ENCODE peak calls at places on chromosomes 16 and 17, in five cellular contexts. U, R, C, M and K are unnamed samples.

GRCh38 chr16:77789085-77789611 is 784 bp downstream of the VAT1L start:
- DNase-seq in U (no peak), R (no peak), C (no peak), M (no peak), K (no peak)

GRCh38 chr17:81563861-81564586 is 11.9 kb upstream of the FAAP100 start:
- DNase-seq in R (no peak), M (peak), C (no peak), U (no peak), K (no peak)

GRCh38 chr17:44664867-44665266 is 8.6 kb downstream of the MEIOC start:
- DNase-seq in U (no peak), R (no peak), C (no peak), M (no peak), K (no peak)

GRCh38 chr16:56965939-56966515 is 4.3 kb downstream of the CETP start:
- DNase-seq in M (no peak), R (no peak), C (no peak), U (no peak), K (no peak)

GRCh38 chr16:81880816-81881215 is 101.7 kb downstream of the PLCG2 start:
- DNase-seq in U (no peak), C (no peak), M (no peak), R (no peak), K (no peak)

GRCh38 chr16:83609178-83609577 is 198.6 kb upstream of the HSBP1 start:
- DNase-seq in M (no peak), U (no peak), C (no peak), R (no peak), K (no peak)

GRCh38 chr17:9205520-9206159 is 184.3 kb downstream of the NTN1 start:
- DNase-seq in R (no peak), M (peak), U (no peak), C (no peak), K (no peak)

GRCh38 chr17:28097901-28098300 is 55.4 kb downstream of the NLK start:
- DNase-seq in M (no peak), U (no peak), R (no peak), C (no peak), K (no peak)

GRCh38 chr16:67237396-67238277 is 9.6 kb downstream of the FHOD1 start:
- DNase-seq in U (no peak), R (no peak), M (peak), C (no peak), K (no peak)

GRCh38 chr17:38942641-38943040 is 17.2 kb downstream of the LASP1NB start:
- DNase-seq in U (no peak), M (no peak), C (no peak), R (no peak), K (no peak)

GRCh38 chr16:50165473-50165872 is 12.4 kb downstream of the TENT4B start:
- DNase-seq in R (no peak), M (no peak), C (no peak), U (no peak), K (no peak)

GRCh38 chr17:10843806-10844205 is 5.9 kb upstream of the PIRT start:
- DNase-seq in R (no peak), U (no peak), C (peak), M (no peak), K (no peak)

GRCh38 chr16:11398136-11398535 is 52.9 kb downstream of the RMI2 start:
- DNase-seq in R (no peak), C (no peak), M (peak), U (no peak), K (no peak)

GRCh38 chr16:456891-457483 is 31.5 kb downstream of the RAB11FIP3 start:
- DNase-seq in C (peak), R (no peak), U (no peak), M (no peak), K (no peak)

GRCh38 chr16:87418216-87418615 is 26.1 kb downstream of the MAP1LC3B start:
- DNase-seq in C (no peak), M (no peak), R (no peak), U (no peak), K (no peak)

GRCh38 chr17:16036261-16036660 is 36.6 kb downstream of the TTC19 start:
- DNase-seq in U (no peak), C (no peak), R (no peak), M (no peak), K (no peak)

GRCh38 chr17:66720027-66720426 is 114.9 kb upstream of the CACNG5 start:
- DNase-seq in U (no peak), M (no peak), R (no peak), C (no peak), K (no peak)

GRCh38 chr16:10822702-10823101 is 4.1 kb upstream of the TVP23A start:
- DNase-seq in M (no peak), U (no peak), C (no peak), R (no peak), K (no peak)

GRCh38 chr16:59886021-59886420 is 1151.9 kb upstream of the GOT2 start:
- DNase-seq in R (peak), U (no peak), C (peak), M (no peak), K (no peak)

GRCh38 chr16:67833035-67833417 is 9.1 kb upstream of the THAP11 start:
- DNase-seq in U (no peak), R (no peak), M (no peak), C (no peak), K (no peak)

GRCh38 chr16:72961115-72961832 is 86.7 kb downstream of the ZFHX3 start:
- DNase-seq in C (no peak), R (peak), U (no peak), M (no peak), K (no peak)

GRCh38 chr17:74961657-74962360 is 10.8 kb downstream of the HID1 start:
- DNase-seq in U (no peak), R (peak), C (peak), M (peak), K (peak)

GRCh38 chr16:50282010-50282538 is 15.7 kb downstream of the ADCY7 start:
- DNase-seq in C (peak), R (peak), U (peak), M (peak), K (no peak)

GRCh38 chr16:48547530-48547929 is 62.5 kb downstream of the N4BP1 start:
- DNase-seq in C (no peak), U (no peak), R (no peak), M (no peak), K (no peak)

GRCh38 chr17:7903154-7904103 is 12.7 kb downstream of the RNF227 start:
- DNase-seq in U (no peak), M (no peak), R (no peak), C (no peak), K (no peak)

DNA sequence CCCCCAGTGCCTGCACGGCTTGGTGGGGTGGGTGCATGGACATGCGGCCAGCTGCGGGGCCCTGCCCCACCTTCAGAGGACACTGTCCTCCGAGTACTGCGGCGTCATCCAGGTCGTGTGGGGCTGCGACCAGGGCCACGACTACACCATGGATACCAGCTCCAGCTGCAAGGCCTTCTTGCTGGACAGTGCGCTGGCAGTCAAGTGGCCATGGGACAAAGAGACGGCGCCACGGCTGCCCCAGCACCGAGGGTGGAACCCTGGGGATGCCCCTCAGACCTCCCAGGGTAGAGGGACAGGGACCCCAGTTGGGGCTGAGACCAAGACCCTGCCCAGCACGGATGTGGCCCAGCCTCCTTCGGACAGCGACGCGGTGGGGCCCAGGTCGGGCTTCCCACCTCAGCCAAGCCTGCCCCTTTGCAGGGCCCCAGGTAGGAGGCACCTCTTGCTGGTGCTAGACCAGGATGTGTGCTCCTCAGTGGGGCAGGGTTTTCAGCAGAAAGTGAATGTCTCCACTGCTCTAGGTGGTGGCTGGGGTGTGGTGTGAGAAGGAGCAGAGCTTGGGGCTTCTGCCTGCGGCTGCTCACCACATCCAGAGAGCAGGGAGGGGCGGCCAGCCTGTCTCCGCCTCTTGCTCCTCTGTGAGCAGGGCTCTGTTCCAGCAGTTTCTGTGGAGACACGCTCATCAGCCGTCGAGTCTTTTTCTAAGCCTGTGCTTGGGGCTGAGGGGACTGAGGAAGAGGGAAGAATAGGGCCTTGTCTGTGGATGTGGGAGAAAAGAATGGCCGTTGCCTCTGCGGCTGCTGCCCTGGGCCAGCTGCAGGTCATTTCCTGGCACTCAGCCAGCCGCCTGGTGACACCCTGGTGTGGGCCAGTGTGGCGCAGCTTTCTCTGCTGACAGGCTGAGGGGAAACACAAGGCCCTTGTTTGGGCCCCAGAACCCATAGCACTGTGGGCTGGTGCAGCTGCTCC is 2.2 kb downstream of the ZNF276 start:
- DNase-seq in C (peak), M (no peak), R (no peak), U (no peak), K (no peak)
- H3K27ac ChIP-seq in C (peak), M (no peak), R (no peak), U (peak), K (no peak)

GRCh38 chr17:19346351-19347255 is 15.9 kb downstream of the B9D1 start:
- DNase-seq in C (peak), R (peak), U (no peak), M (peak), K (peak)
- H3K27ac ChIP-seq in C (peak), R (peak), U (peak), M (peak), K (peak)

GRCh38 chr17:63675231-63675606 is 24.7 kb downstream of the LIMD2 start:
- DNase-seq in R (no peak), C (no peak), M (no peak), U (no peak), K (no peak)

GRCh38 chr17:63676540-63676933 is 23.4 kb downstream of the LIMD2 start:
- DNase-seq in R (no peak), M (no peak), U (no peak), C (no peak), K (no peak)

GRCh38 chr17:63680700-63681099 is 19.2 kb downstream of the LIMD2 start:
- DNase-seq in U (no peak), C (no peak), M (no peak), R (no peak), K (no peak)

GRCh38 chr17:63679214-63679613 is 20.7 kb downstream of the LIMD2 start:
- DNase-seq in M (no peak), C (no peak), R (no peak), U (no peak), K (no peak)

GRCh38 chr17:63675607-63676539 is 24.1 kb downstream of the LIMD2 start:
- DNase-seq in M (peak), U (no peak), C (peak), R (peak), K (peak)
- H3K27ac ChIP-seq in M (peak), U (peak), C (peak), R (peak), K (peak)

GRCh38 chr16:4346205-4346781 is 4.8 kb downstream of the PAM16 start:
- DNase-seq in C (no peak), R (no peak), U (no peak), M (no peak), K (no peak)
- H3K27ac ChIP-seq in C (no peak), R (peak), U (no peak), M (no peak), K (no peak)

DNA sequence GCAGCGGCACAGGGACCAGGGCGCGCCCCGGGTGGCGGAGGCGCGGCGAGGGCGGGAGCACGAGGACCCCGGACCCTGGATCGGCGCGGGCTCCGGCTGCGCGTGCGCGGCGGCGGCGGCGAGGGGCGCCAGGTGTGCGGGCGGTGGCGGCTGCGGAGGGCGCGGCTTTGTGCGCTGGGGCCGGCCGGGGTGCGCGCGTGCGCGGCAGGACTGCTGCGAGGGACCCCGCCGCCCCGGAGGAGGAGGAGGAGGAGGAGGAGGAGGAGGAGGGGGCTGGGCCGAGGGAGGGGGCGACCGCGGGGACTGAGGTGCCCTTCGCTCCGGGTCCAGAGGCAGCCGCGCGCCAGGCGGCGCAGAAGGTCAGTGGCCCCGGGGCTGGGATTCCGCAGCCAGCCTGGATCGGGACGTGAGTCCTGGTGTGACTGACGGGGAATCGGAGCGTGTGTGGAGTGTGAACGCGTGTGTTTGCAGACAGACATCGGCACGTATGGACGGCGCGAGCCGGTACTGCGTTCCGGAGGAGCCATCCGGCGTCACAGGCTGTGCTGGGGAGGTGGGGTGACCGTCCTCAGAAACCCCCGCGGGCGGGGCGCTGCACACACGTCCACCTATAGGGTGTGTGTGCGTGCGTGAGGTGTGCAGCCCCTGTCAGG is 19.5 kb upstream of the RAP1GAP2 start:
- DNase-seq in R (no peak), C (no peak), U (no peak), M (no peak), K (no peak)
- H3K27ac ChIP-seq in R (no peak), C (no peak), U (no peak), M (no peak), K (no peak)

GRCh38 chr16:54936086-54936978 is 5.7 kb downstream of the IRX5 start:
- DNase-seq in C (peak), R (no peak), U (no peak), M (peak), K (no peak)
- H3K27ac ChIP-seq in C (no peak), R (peak), U (peak), M (no peak), K (no peak)

GRCh38 chr16:54397190-54397835 is 110.7 kb upstream of the IRX3 start:
- DNase-seq in C (no peak), U (no peak), R (no peak), M (no peak), K (no peak)
- H3K27ac ChIP-seq in C (no peak), U (no peak), R (no peak), M (no peak), K (no peak)

GRCh38 chr17:18981385-18981641 is 23.3 kb downstream of the FAM83G start:
- DNase-seq in U (no peak), R (no peak), C (no peak), M (no peak), K (no peak)
- H3K27ac ChIP-seq in U (peak), R (no peak), C (no peak), M (no peak), K (no peak)

GRCh38 chr16:88533381-88533831 is 36.8 kb upstream of the ZC3H18 start:
- DNase-seq in C (peak), R (peak), U (no peak), M (peak), K (no peak)
- H3K27ac ChIP-seq in C (no peak), R (peak), U (peak), M (no peak), K (peak)